ENCODE peak calls at places on chromosomes 1 and 21, in four cellular contexts. A, N, E and M are unnamed samples. For H3K4me1 and H3K9me3, the result is how much of the 10 kb centered on the place peaks cover.

GRCh38 chr1:181142096-181143043 is 53.9 kb downstream of the IER5 start:
- DNase-seq in E (peak), A (peak), N (peak), M (peak)

GRCh38 chr1:41811978-41812852 is 106.5 kb downstream of the HIVEP3 start:
- DNase-seq in N (peak), E (peak), A (peak), M (peak)

GRCh38 chr1:164611754-164612642 is 53.0 kb downstream of the PBX1 start:
- DNase-seq in N (no peak), A (peak), E (no peak), M (peak)

GRCh38 chr1:33093004-33093403 is 12.1 kb downstream of the AZIN2 start:
- DNase-seq in A (peak), N (no peak), E (no peak), M (no peak)

GRCh38 chr1:230632273-230632873 is 9.9 kb upstream of the COG2 start:
- DNase-seq in A (peak), N (no peak), E (no peak), M (no peak)

GRCh38 chr1:185894806-185895205 is 160.6 kb downstream of the HMCN1 start:
- DNase-seq in A (no peak), N (no peak), E (no peak), M (no peak)

GRCh38 chr21:45109831-45110492 is 35.6 kb downstream of the ADARB1 start:
- DNase-seq in E (no peak), N (no peak), A (no peak), M (no peak)

GRCh38 chr1:216705686-216706085 is 17.5 kb downstream of the ESRRG start:
- DNase-seq in N (no peak), E (no peak), A (no peak), M (no peak)

GRCh38 chr1:13593511-13594131 is 10.0 kb downstream of the PDPN start:
- DNase-seq in E (no peak), A (peak), N (peak), M (no peak)

GRCh38 chr1:84493747-84494146 is 12.4 kb upstream of the SPATA1 start:
- DNase-seq in E (no peak), N (no peak), A (no peak), M (no peak)

GRCh38 chr1:163231385-163231784 is 28.7 kb upstream of the RGS5 start:
- DNase-seq in A (no peak), E (no peak), N (no peak), M (no peak)

GRCh38 chr1:216902669-216903388 is 179.6 kb upstream of the ESRRG start:
- DNase-seq in A (no peak), E (no peak), N (no peak), M (no peak)

GRCh38 chr1:103180660-103181059 is 72.3 kb upstream of the COL11A1 start:
- DNase-seq in E (no peak), N (no peak), A (no peak), M (no peak)

GRCh38 chr1:146034976-146035469 is 13.5 kb upstream of the HJV start:
- DNase-seq in N (peak), A (peak), E (no peak), M (no peak)

GRCh38 chr1:190436615-190437014 is 41.0 kb downstream of the BRINP3 start:
- DNase-seq in A (no peak), E (no peak), N (no peak), M (no peak)

GRCh38 chr1:200869753-200870391 is 2.9 kb upstream of the GPR25 start:
- DNase-seq in E (no peak), A (no peak), N (no peak), M (no peak)

GRCh38 chr1:48552420-48552819 is 80.4 kb upstream of the SPATA6 start:
- DNase-seq in E (no peak), A (peak), N (no peak), M (no peak)

GRCh38 chr1:8712413-8713229 is 104.8 kb downstream of the RERE start:
- DNase-seq in E (no peak), N (no peak), A (no peak), M (no peak)

GRCh38 chr21:33540711-33541104 is 1.2 kb downstream of the GART start:
- DNase-seq in N (no peak), A (no peak), E (no peak), M (no peak)

GRCh38 chr1:202159534-202160371 is 649 bp downstream of the PTPN7 start:
- DNase-seq in A (no peak), E (peak), N (no peak), M (no peak)

GRCh38 chr1:47508900-47509488 is 71.2 kb downstream of the FOXD2 start:
- DNase-seq in E (no peak), A (peak), N (no peak), M (no peak)

GRCh38 chr1:234212764-234213406 is 160.4 kb upstream of the COA6 start:
- DNase-seq in A (peak), E (no peak), N (no peak), M (no peak)

GRCh38 chr1:14765773-14766172 is 167.3 kb downstream of the KAZN start:
- DNase-seq in A (no peak), N (no peak), E (no peak), M (no peak)

GRCh38 chr1:180151508-180151907 is 3.2 kb upstream of the QSOX1 start:
- DNase-seq in N (no peak), A (no peak), E (no peak), M (no peak)

GRCh38 chr21:44657635-44658183 is at the start of gene KRTAP12-3:
- DNase-seq in E (peak), A (no peak), N (no peak), M (no peak)

GRCh38 chr1:42993631-42994121 is 35.0 kb upstream of the SLC2A1 start:
- DNase-seq in E (no peak), N (peak), A (peak), M (peak)

GRCh38 chr1:243849089-243850012 is 692 bp downstream of the AKT3 start:
- DNase-seq in N (peak), A (peak), E (peak), M (peak)

GRCh38 chr1:229238674-229239415 is 32.1 kb upstream of the RAB4A start:
- DNase-seq in N (peak), A (no peak), E (no peak), M (peak)

GRCh38 chr1:47592296-47592975 is 154.6 kb downstream of the FOXD2 start:
- DNase-seq in E (no peak), N (no peak), A (peak), M (no peak)

GRCh38 chr1:205594846-205595245 is 37.0 kb downstream of the ELK4 start:
- DNase-seq in N (no peak), A (no peak), E (no peak), M (no peak)

GRCh38 chr1:211734359-211734758 is 58.9 kb upstream of the NEK2 start:
- DNase-seq in E (no peak), N (no peak), A (peak), M (no peak)

GRCh38 chr1:211734791-211735190 is 59.4 kb upstream of the NEK2 start:
- DNase-seq in A (no peak), E (no peak), N (no peak), M (no peak)

GRCh38 chr1:211736351-211736915 is 61.0 kb upstream of the NEK2 start:
- DNase-seq in N (no peak), E (no peak), A (peak), M (no peak)

GRCh38 chr1:211737115-211738035 is 62.0 kb upstream of the NEK2 start:
- DNase-seq in N (no peak), E (no peak), A (peak), M (no peak)

GRCh38 chr1:211735208-211736170 is 60.1 kb upstream of the NEK2 start:
- DNase-seq in N (no peak), E (no peak), A (peak), M (no peak)
- H3K4me1 ChIP-seq in N (under half), E (under half), A (under half), M (under half)

DNA sequence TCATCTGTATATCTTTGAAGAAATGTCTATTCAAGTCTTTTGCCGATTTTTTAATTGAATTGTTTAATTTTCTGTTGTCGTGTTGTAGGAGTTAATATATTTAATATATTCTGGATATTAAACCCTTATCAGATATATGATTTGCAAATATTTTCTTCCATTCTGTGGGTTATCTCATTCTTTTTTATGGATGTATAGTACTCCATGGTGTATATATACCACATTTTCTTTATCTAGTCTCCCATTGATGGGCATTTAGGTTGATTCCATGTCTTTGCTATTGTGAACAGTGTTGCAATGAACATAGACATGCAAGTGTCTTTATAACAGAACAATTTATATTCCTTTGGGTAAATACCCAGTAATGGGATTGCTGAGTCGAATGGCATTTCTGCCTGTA is 100.3 kb upstream of the DMRTA2 start:
- DNase-seq in A (no peak), E (no peak), N (no peak), M (no peak)
- H3K9me3 ChIP-seq in A (under half), E (under half), N (under half), M (under half)

GRCh38 chr1:155223017-155223416 is 14.5 kb downstream of the MTX1 start:
- DNase-seq in A (no peak), N (no peak), E (no peak), M (no peak)

GRCh38 chr1:155219592-155220031 is 11.1 kb downstream of the MTX1 start:
- DNase-seq in E (no peak), A (peak), N (no peak), M (no peak)

GRCh38 chr1:155220566-155220965 is 12.1 kb downstream of the MTX1 start:
- DNase-seq in N (no peak), E (no peak), A (no peak), M (no peak)

GRCh38 chr1:155218854-155219591 is 10.5 kb downstream of the MTX1 start:
- DNase-seq in E (no peak), A (peak), N (no peak), M (peak)
- H3K4me3 ChIP-seq in E (no peak), A (peak), N (peak), M (no peak)

GRCh38 chr1:247210062-247210385 is 38.2 kb upstream of the ZNF124 start:
- DNase-seq in A (no peak), N (no peak), E (no peak), M (no peak)

GRCh38 chr1:247212012-247212411 is 40.2 kb upstream of the ZNF124 start:
- DNase-seq in A (no peak), N (no peak), E (no peak), M (no peak)

GRCh38 chr1:247211339-247211738 is 39.5 kb upstream of the ZNF124 start:
- DNase-seq in E (no peak), N (no peak), A (no peak), M (no peak)

GRCh38 chr1:247210386-247211117 is 38.7 kb upstream of the ZNF124 start:
- DNase-seq in N (peak), E (peak), A (peak), M (peak)

DNA sequence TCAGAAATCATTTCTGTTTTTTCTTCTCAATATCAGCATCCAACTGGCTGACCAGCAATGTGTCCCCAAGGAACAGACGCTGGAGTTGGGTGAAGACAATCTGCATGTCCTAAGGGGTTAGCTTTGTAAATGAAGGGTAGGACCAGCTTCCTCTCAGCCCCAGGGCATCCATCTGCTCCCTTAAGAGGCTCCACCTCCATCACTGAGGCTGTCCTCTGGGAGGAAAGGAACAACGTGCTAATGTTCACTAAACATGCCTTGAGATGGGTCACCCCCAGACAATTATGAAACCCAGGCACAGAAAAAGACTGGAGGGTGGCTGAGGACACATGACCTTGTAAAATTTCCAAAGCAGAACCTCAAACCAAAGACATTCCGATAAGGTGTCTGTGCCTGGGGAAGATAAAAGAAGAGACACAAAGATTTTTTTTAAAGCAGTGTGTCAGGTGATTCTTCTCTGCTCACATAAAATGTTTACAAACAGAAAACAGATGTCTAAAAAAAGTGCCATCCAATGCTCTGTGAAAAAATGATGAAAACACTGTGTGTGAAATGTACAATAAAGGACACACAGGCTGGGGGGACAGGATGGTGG is 37.6 kb upstream of the ZNF124 start:
- DNase-seq in A (no peak), E (no peak), N (no peak), M (no peak)
- H3K4me1 ChIP-seq in A (under half), E (under half), N (under half), M (under half)

GRCh38 chr1:235671992-235672391 is 22.4 kb upstream of the GNG4 start:
- DNase-seq in A (no peak), E (no peak), N (no peak), M (no peak)
- H3K9me3 ChIP-seq in A (half or more), E (under half), N (under half), M (half or more)

DNA sequence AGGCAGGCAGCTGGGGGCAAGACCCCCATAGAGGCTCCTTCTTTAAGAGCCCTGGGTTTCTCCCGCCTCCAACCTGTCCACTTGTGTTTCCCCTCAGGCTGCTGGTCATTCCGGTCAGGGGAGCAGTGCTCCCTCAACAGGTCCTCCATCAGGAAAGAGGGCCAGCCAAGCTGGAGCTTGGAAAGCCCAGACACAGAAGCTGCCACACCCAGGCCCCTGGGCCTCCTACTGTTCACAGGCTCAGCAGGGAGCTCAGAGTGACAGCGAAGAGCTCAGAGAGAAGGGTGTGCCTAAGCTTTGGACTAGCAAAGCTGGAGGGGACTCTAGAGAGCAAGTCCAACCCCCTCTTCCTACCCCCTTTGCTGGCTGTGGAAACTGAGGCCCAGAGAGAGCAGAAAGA is 10.3 kb upstream of the CDCP2 start:
- DNase-seq in N (no peak), A (no peak), E (no peak), M (no peak)
- H3K4me3 ChIP-seq in N (no peak), A (no peak), E (no peak), M (no peak)

GRCh38 chr21:40603774-40604173 is 243.2 kb downstream of the DSCAM start:
- DNase-seq in A (no peak), E (no peak), N (no peak), M (no peak)
- H3K4me1 ChIP-seq in A (under half), E (under half), N (under half), M (under half)

GRCh38 chr1:5779608-5780323 is 212.5 kb downstream of the NPHP4 start:
- DNase-seq in A (no peak), E (no peak), N (peak), M (no peak)

GRCh38 chr1:5781079-5781478 is 211.1 kb downstream of the NPHP4 start:
- DNase-seq in E (no peak), N (no peak), A (no peak), M (no peak)

GRCh38 chr1:5780324-5780716 is 211.9 kb downstream of the NPHP4 start:
- DNase-seq in N (no peak), E (no peak), A (peak), M (no peak)
- H3K9me3 ChIP-seq in N (under half), E (under half), A (under half), M (under half)

GRCh38 chr1:27427836-27428315 is 35.5 kb downstream of the GPR3 start:
- DNase-seq in N (no peak), A (no peak), E (no peak), M (no peak)
- H3K4me3 ChIP-seq in N (no peak), A (no peak), E (no peak), M (no peak)

DNA sequence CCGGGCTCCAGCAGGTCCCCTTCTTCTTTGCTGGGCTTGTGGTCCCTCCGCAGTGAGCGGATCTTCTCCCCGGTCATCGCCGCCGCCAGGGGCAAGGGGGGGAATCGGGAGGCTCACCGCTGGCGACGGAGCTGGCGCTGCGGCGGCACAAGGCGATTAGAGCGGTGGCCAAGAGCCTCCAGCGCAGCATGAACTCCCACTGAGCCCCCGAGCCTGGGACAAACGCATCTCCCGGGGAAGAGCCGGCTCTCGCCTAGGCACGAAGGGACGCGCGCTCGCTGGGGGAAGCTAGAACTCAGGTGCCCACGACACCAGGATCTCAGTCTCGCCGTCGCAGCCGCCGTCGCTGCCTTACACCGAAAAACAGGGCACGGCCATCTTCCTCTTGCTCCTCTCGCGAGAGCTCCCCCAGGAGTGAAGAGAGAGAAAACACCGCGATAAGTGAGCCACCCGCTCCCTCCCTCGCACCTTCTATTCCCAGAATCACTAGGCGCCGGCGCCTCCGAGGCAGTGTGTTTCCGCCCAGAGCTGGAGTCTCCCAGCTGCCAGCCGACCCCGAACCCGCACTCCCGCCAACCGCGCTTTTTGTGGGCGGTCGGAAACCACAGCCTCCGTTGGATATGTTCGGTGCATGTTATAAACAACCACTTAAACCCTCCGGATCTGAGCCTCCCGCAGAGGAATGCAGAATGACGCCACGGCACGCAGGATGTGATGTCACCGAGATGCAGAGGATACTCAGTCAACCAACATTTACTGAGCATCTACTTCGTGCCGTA is at the start of gene ANKRD13C:
- DNase-seq in A (peak), N (peak), E (peak), M (peak)
- H3K4me1 ChIP-seq in A (under half), N (under half), E (under half), M (half or more)